ENCODE peak calls at places on chromosomes 4 and X, in six cellular contexts. One of them, this sample, is unnamed.

GRCh38 chr4:56434599-56435000 is 815 bp downstream of the PPAT start:
- DNase-seq in H1: no peak
- DNase-seq in K562: no peak
- DNase-seq in GM12878: no peak
- DNase-seq in GM12892: no peak
- DNase-seq in HepG2: no peak
- DNase-seq in this sample: no peak

GRCh38 chrX:42869659-42870476 is 91.9 kb upstream of the PPP1R2C start:
- DNase-seq in H1: no peak
- DNase-seq in K562: no peak
- DNase-seq in GM12878: peak
- DNase-seq in GM12892: no peak
- DNase-seq in HepG2: no peak
- DNase-seq in this sample: peak

GRCh38 chr4:22607382-22607781 is 85.4 kb upstream of the GBA3 start:
- DNase-seq in H1: no peak
- DNase-seq in K562: no peak
- DNase-seq in GM12878: no peak
- DNase-seq in GM12892: no peak
- DNase-seq in HepG2: peak
- DNase-seq in this sample: no peak

GRCh38 chrX:97159916-97160800 is 276.4 kb downstream of the RPA4 start:
- DNase-seq in H1: no peak
- DNase-seq in K562: no peak
- DNase-seq in GM12878: no peak
- DNase-seq in GM12892: no peak
- DNase-seq in HepG2: peak
- DNase-seq in this sample: no peak

GRCh38 chr4:121375262-121375661 is 5.6 kb downstream of the QRFPR start:
- DNase-seq in H1: no peak
- DNase-seq in K562: no peak
- DNase-seq in GM12878: no peak
- DNase-seq in GM12892: no peak
- DNase-seq in HepG2: no peak
- DNase-seq in this sample: no peak

GRCh38 chr4:22911285-22911684 is 218.5 kb downstream of the GBA3 start:
- DNase-seq in H1: no peak
- DNase-seq in K562: no peak
- DNase-seq in GM12878: no peak
- DNase-seq in GM12892: no peak
- DNase-seq in HepG2: no peak
- DNase-seq in this sample: no peak

GRCh38 chrX:20913760-20914159 is 460.5 kb upstream of the CNKSR2 start:
- DNase-seq in H1: peak
- DNase-seq in K562: no peak
- DNase-seq in GM12878: no peak
- DNase-seq in GM12892: no peak
- DNase-seq in HepG2: no peak
- DNase-seq in this sample: no peak

GRCh38 chr4:80610845-80611244 is 275.3 kb downstream of the CFAP299 start:
- DNase-seq in H1: no peak
- DNase-seq in K562: no peak
- DNase-seq in GM12878: peak
- DNase-seq in GM12892: no peak
- DNase-seq in HepG2: no peak
- DNase-seq in this sample: no peak

GRCh38 chr4:149884046-149884445 is 68.4 kb upstream of the IQCM start:
- DNase-seq in H1: no peak
- DNase-seq in K562: no peak
- DNase-seq in GM12878: no peak
- DNase-seq in GM12892: no peak
- DNase-seq in HepG2: no peak
- DNase-seq in this sample: no peak

GRCh38 chrX:154727418-154728323 is 23.2 kb downstream of the GAB3 start:
- DNase-seq in H1: no peak
- DNase-seq in K562: no peak
- DNase-seq in GM12878: no peak
- DNase-seq in GM12892: no peak
- DNase-seq in HepG2: no peak
- DNase-seq in this sample: no peak

GRCh38 chrX:46912098-46912672 is at the start of gene JADE3:
- DNase-seq in H1: peak
- DNase-seq in K562: peak
- DNase-seq in GM12878: no peak
- DNase-seq in GM12892: peak
- DNase-seq in HepG2: peak
- DNase-seq in this sample: peak

GRCh38 chr4:6938237-6938636 is 28.6 kb downstream of the TBC1D14 start:
- DNase-seq in H1: no peak
- DNase-seq in K562: no peak
- DNase-seq in GM12878: no peak
- DNase-seq in GM12892: no peak
- DNase-seq in HepG2: no peak
- DNase-seq in this sample: no peak

GRCh38 chr4:106095408-106095807 is 200.1 kb downstream of the NPNT start:
- DNase-seq in H1: no peak
- DNase-seq in K562: no peak
- DNase-seq in GM12878: no peak
- DNase-seq in GM12892: no peak
- DNase-seq in HepG2: peak
- DNase-seq in this sample: no peak

GRCh38 chr4:21827575-21827974 is 121.0 kb downstream of the KCNIP4 start:
- DNase-seq in H1: no peak
- DNase-seq in K562: no peak
- DNase-seq in GM12878: no peak
- DNase-seq in GM12892: no peak
- DNase-seq in HepG2: no peak
- DNase-seq in this sample: no peak

DNA sequence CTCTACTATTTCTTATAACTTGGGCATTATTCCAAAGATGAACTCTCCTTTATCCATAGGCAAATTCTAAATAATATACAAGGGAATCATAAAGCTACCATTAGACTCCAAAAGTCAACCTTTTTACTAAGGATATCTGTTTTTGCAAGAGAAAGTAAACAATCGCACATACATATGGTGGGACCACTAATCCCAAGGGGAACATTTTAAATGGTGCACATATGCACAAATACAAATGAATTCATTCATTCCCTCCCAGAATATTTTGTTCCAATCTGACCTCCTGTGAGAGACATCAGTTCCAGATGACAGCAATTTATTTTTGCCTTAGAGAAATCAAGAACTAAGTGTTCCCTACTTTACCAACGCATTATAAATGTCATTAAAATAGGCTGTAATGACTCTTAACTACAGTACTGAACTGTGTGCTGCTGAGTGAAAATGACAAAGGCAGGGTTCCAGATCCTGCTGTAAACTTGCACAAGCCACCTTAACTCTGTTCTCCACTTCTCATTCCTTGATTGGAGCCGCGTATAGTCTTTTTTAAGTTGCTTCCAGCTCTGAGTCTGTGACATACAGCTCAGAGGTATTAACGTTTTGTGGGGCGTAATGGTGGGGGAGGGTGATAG is 2.0 kb downstream of the DHX15 start:
- DNase-seq in H1: no peak
- DNase-seq in K562: no peak
- DNase-seq in GM12878: no peak
- DNase-seq in GM12892: no peak
- DNase-seq in HepG2: no peak
- DNase-seq in this sample: no peak
- TF ChIP-seq TAF1 in H1: no peak
- TF ChIP-seq TAF1 in K562: no peak
- TF ChIP-seq TAF1 in GM12878: no peak
- TF ChIP-seq TAF1 in GM12892: no peak
- TF ChIP-seq TAF1 in HepG2: no peak
- TF ChIP-seq TAF1 in this sample: no peak

GRCh38 chr4:38867478-38868054 is at the start of gene FAM114A1:
- DNase-seq in H1: peak
- DNase-seq in K562: peak
- DNase-seq in GM12878: no peak
- DNase-seq in GM12892: peak
- DNase-seq in HepG2: peak
- DNase-seq in this sample: peak
- TF ChIP-seq POLR2A in H1: no peak
- TF ChIP-seq POLR2A in K562: peak
- TF ChIP-seq POLR2A in GM12878: peak
- TF ChIP-seq POLR2A in GM12892: no peak
- TF ChIP-seq POLR2A in HepG2: peak
- TF ChIP-seq POLR2A in this sample: no peak

DNA sequence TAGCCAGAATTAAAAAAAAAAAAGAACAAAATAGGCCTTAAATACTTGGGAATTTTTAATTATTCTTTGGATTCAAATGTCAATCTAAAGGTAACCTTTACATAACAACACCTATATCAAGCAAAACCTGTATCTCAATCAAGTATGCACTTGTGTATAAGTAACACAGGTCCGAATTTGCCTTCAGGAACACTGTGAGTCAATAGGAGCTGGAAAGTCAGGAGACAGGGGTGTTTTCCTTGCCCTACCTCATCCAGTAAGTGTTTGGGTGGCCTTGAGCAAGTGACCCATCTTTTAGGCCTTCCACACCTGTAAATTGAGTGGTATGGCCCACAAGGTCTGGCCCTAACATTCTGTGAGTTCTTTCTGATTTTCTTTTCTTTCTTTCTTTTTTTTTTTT is 40.8 kb upstream of the VEGFD start:
- DNase-seq in H1: no peak
- DNase-seq in K562: no peak
- DNase-seq in GM12878: no peak
- DNase-seq in GM12892: no peak
- DNase-seq in HepG2: no peak
- DNase-seq in this sample: no peak
- TF ChIP-seq POLR2AphosphoS5 in H1: no peak
- TF ChIP-seq POLR2AphosphoS5 in K562: no peak
- TF ChIP-seq POLR2AphosphoS5 in GM12878: no peak
- TF ChIP-seq POLR2AphosphoS5 in GM12892: no peak
- TF ChIP-seq POLR2AphosphoS5 in HepG2: no peak
- TF ChIP-seq POLR2AphosphoS5 in this sample: no peak

DNA sequence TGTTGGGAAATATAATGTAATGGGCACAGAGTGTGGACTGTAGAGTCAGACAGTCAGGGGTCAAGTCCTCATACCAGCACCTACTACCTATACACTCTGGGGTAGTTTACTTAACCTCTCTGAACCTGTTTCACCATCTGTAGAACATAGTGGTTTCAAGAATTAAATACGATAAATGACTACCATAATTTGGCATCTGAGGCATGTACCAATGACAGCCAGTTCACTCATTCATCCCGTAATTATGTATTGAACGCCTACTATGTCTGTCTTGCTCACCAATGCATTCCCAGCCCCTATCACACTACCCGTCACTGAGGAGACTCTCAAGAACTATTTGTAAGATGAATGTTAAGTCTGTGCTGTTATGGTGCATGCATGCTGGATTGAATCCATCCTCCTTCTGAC is 2.0 kb upstream of the FGB start:
- DNase-seq in H1: no peak
- DNase-seq in K562: no peak
- DNase-seq in GM12878: no peak
- DNase-seq in GM12892: no peak
- DNase-seq in HepG2: peak
- DNase-seq in this sample: no peak
- TF ChIP-seq TAF1 in H1: no peak
- TF ChIP-seq TAF1 in K562: no peak
- TF ChIP-seq TAF1 in GM12878: no peak
- TF ChIP-seq TAF1 in GM12892: no peak
- TF ChIP-seq TAF1 in HepG2: no peak
- TF ChIP-seq TAF1 in this sample: no peak

DNA sequence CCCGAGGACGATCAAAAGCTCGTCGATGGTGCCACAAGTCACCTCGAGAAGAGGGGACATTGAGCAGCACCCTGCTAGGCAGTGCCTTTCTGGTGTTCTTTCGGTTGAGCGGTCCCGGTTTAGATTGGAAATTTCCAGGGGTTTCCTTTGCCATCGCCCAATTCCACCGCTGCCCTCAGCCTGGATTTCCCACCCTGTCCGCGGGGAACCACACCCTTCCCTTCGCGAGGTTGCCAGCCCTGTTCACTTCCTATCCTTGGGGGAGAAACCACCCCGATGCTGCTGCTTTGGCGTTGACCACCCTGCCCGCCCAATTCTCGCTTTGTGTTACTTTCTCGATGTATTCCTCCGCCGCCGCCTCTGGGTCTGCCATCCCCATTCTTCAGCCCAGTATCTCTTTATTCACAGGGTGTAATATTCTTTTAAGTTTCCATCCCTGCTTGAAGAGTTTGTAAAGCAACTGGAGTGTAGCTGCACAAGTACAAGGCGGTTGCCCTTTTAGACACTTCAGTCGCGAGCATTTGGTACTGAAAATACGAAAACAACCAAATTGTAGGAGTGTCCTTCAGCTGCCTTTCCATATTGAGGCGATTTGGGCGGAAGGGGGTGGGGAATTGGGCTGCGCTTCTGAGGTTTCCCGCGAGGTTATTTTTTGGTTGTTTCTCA is 1.1 kb downstream of the OGT start:
- DNase-seq in H1: peak
- DNase-seq in K562: peak
- DNase-seq in GM12878: no peak
- DNase-seq in GM12892: no peak
- DNase-seq in HepG2: peak
- DNase-seq in this sample: no peak
- TF ChIP-seq POLR2A in H1: no peak
- TF ChIP-seq POLR2A in K562: no peak
- TF ChIP-seq POLR2A in GM12878: peak
- TF ChIP-seq POLR2A in GM12892: no peak
- TF ChIP-seq POLR2A in HepG2: no peak
- TF ChIP-seq POLR2A in this sample: no peak

GRCh38 chrX:45749375-45749774 is 548.7 kb upstream of the DIPK2B start:
- DNase-seq in H1: no peak
- DNase-seq in K562: no peak
- DNase-seq in GM12878: no peak
- DNase-seq in GM12892: no peak
- DNase-seq in HepG2: no peak
- DNase-seq in this sample: no peak
- TF ChIP-seq POLR2AphosphoS5 in H1: no peak
- TF ChIP-seq POLR2AphosphoS5 in K562: no peak
- TF ChIP-seq POLR2AphosphoS5 in GM12878: no peak
- TF ChIP-seq POLR2AphosphoS5 in GM12892: no peak
- TF ChIP-seq POLR2AphosphoS5 in HepG2: no peak
- TF ChIP-seq POLR2AphosphoS5 in this sample: no peak

GRCh38 chr4:2105559-2105958 is 46.4 kb downstream of the NAT8L start:
- DNase-seq in H1: no peak
- DNase-seq in K562: no peak
- DNase-seq in GM12878: no peak
- DNase-seq in GM12892: no peak
- DNase-seq in HepG2: no peak
- DNase-seq in this sample: no peak
- TF ChIP-seq TAF1 in H1: no peak
- TF ChIP-seq TAF1 in K562: no peak
- TF ChIP-seq TAF1 in GM12878: no peak
- TF ChIP-seq TAF1 in GM12892: no peak
- TF ChIP-seq TAF1 in HepG2: no peak
- TF ChIP-seq TAF1 in this sample: no peak

DNA sequence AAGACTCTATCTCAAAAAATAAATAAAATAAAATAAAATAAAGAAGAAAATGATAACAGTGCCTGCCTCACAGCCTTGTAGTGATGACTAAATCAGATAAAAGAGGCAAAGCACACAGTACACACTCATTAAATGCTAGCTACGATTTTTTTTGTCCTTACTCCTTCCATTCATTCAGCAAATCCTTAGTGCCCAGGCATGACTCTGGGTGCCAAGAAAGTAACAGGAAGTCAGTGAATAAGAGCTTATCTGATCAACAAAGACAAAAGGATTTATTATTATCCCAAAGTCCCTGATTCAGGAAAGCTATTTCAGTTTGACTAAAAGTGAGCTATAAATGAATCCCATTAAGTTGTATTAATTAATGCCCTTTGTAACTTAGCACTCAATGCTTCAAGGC is 92.7 kb downstream of the SH3KBP1 start:
- DNase-seq in H1: no peak
- DNase-seq in K562: no peak
- DNase-seq in GM12878: no peak
- DNase-seq in GM12892: no peak
- DNase-seq in HepG2: no peak
- DNase-seq in this sample: no peak
- TF ChIP-seq POLR2A in H1: no peak
- TF ChIP-seq POLR2A in K562: no peak
- TF ChIP-seq POLR2A in GM12878: no peak
- TF ChIP-seq POLR2A in GM12892: no peak
- TF ChIP-seq POLR2A in HepG2: no peak
- TF ChIP-seq POLR2A in this sample: no peak

This sample was measured in GM12891.